ENCODE peak calls at places on chromosomes 12 and 14, in ten cellular contexts. O is testis; P is neural progenitor cell; G is GM06990; X is CD4-positive, CD25-positive, alpha-beta regulatory T cell; R is fibroblast of lung; K is left ventricle myocardium inferior; U is MM.1S; M is effector memory CD4-positive, alpha-beta T cell; Z is tibial artery. N is an unnamed sample.

GRCh38 chr14:54050759-54051158 is 94.1 kb upstream of the BMP4 start:
- DNase-seq in O (no peak), P (no peak), G (no peak), X (no peak), R (no peak), K (no peak), U (no peak), M (no peak), Z (no peak), N (no peak)

GRCh38 chr14:24952851-24953666 is 96.9 kb downstream of the STXBP6 start:
- DNase-seq in O (no peak), P (peak; percentile 54), G (no peak), X (no peak), R (no peak), K (no peak), U (no peak), M (no peak), Z (no peak), N (no peak)

GRCh38 chr12:114920828-114921579 is 237.0 kb upstream of the TBX3 start:
- DNase-seq in O (no peak), P (no peak), G (no peak), X (no peak), R (peak; percentile 77), K (no peak), U (no peak), M (no peak), Z (no peak), N (no peak)

GRCh38 chr12:62957233-62957953 is 22.4 kb upstream of the PPM1H start:
- DNase-seq in O (no peak), P (no peak), G (no peak), X (no peak), R (peak; percentile 37), K (no peak), U (peak; percentile 18), M (no peak), Z (no peak), N (no peak)

GRCh38 chr14:101367421-101368261 is 193.7 kb upstream of the DIO3 start:
- DNase-seq in O (no peak), P (no peak), G (no peak), X (no peak), R (no peak), K (no peak), U (no peak), M (no peak), Z (no peak), N (no peak)

GRCh38 chr12:48202766-48203165 is 326 bp downstream of the OR10AD1 start:
- DNase-seq in O (no peak), P (no peak), G (no peak), X (no peak), R (no peak), K (no peak), U (no peak), M (no peak), Z (no peak), N (no peak)

GRCh38 chr12:67415473-67415872 is 146.3 kb downstream of the CAND1 start:
- DNase-seq in O (peak; percentile 55), P (peak; percentile 65), G (no peak), X (no peak), R (peak; percentile 55), K (no peak), U (no peak), M (no peak), Z (no peak), N (no peak)

GRCh38 chr12:94714378-94714777 is 64.0 kb upstream of the TMCC3 start:
- DNase-seq in O (no peak), P (no peak), G (no peak), X (no peak), R (peak; percentile 58), K (no peak), U (peak; percentile 47), M (no peak), Z (no peak), N (peak; percentile 87)

GRCh38 chr12:109948382-109948781 is 47.8 kb downstream of the GIT2 start:
- DNase-seq in O (no peak), P (no peak), G (no peak), X (no peak), R (no peak), K (no peak), U (no peak), M (no peak), Z (no peak), N (no peak)

GRCh38 chr12:109946913-109947312 is 46.8 kb downstream of the TCHP start:
- DNase-seq in O (no peak), P (no peak), G (no peak), X (no peak), R (no peak), K (no peak), U (no peak), M (no peak), Z (no peak), N (no peak)

GRCh38 chr12:109949089-109949488 is 47.1 kb downstream of the GIT2 start:
- DNase-seq in O (peak; percentile 26), P (no peak), G (no peak), X (no peak), R (peak; percentile 75), K (no peak), U (no peak), M (no peak), Z (no peak), N (no peak)

GRCh38 chr12:109946505-109946904 is 46.4 kb downstream of the TCHP start:
- DNase-seq in O (peak; percentile 47), P (peak; percentile 69), G (no peak), X (no peak), R (no peak), K (no peak), U (no peak), M (no peak), Z (no peak), N (no peak)

GRCh38 chr12:109947511-109947910 is 47.4 kb downstream of the TCHP start:
- DNase-seq in O (no peak), P (no peak), G (no peak), X (no peak), R (peak; percentile 54), K (no peak), U (no peak), M (no peak), Z (no peak), N (no peak)
- H3K36me3 ChIP-seq in O (no peaks in the 10 kb centered on the region), P (no peaks in the 10 kb centered on the region), G (peaks cover 26% of the 10 kb centered on the region), X (peaks cover 83% of the 10 kb centered on the region), R (peaks cover 12% of the 10 kb centered on the region), K (peaks cover 40% of the 10 kb centered on the region), U (no peaks in the 10 kb centered on the region), M (peaks cover 39% of the 10 kb centered on the region), Z (peaks cover 48% of the 10 kb centered on the region), N (peaks cover 25% of the 10 kb centered on the region)

DNA sequence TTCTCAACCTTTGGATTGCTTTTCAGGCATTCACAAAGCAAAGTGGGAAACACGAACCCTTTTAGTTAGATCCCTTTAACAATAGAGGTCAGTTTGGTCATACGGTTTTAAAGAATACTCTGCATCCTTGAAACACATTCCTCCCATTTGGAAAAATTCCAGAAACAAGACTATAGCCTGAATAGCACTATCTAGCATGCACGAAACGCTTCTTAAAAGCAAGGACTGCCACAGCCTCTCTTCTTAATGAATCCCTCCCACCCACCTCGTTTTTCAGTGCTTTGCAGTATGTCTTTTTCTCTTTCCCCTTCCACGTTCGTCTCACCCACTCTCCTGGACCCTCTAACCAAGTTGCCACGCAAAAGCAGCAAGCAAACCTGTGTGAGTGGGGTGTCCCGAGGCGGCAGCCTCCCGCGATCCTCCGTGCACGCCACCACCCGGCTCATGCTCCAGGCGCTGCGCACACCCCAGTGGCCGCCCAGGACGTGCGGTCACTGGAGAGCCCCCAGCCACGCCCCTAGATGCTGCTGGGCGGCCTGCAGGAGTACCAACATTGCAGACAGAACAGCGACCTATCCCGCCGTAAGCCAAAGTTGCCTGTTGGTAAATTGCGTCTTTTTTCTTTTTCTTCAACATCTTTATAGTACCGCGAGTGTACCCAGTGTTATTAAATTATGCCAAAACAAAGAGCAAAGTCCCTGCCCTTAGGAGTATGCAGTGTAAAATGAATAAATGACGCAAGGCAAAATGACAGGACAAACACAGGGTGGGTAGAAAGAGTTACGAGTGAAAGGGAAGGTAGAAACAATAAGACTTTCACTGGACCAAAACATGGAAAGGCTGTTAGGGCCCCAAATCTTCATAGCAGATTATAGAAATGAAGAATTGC is at the start of gene SLC38A4:
- DNase-seq in O (peak; percentile 34), P (peak; percentile 85), G (no peak), X (no peak), R (peak; percentile 39), K (peak; percentile 35), U (no peak), M (no peak), Z (no peak), N (peak; percentile 50)
- H3K27me3 ChIP-seq in O (no peaks in the 10 kb centered on the region), P (peaks cover 79% of the 10 kb centered on the region), G (no peaks in the 10 kb centered on the region), X (peaks cover 42% of the 10 kb centered on the region), R (peaks cover 5% of the 10 kb centered on the region), K (peaks cover 48% of the 10 kb centered on the region), U (no peaks in the 10 kb centered on the region), M (peaks cover 11% of the 10 kb centered on the region), Z (no peaks in the 10 kb centered on the region), N (no peaks in the 10 kb centered on the region)

GRCh38 chr14:34270361-34270760 is 191.7 kb downstream of the SPTSSA start:
- DNase-seq in O (no peak), P (no peak), G (no peak), X (no peak), R (no peak), K (no peak), U (no peak), M (no peak), Z (no peak), N (no peak)

GRCh38 chr14:34277191-34277590 is 184.8 kb downstream of the SPTSSA start:
- DNase-seq in O (no peak), P (no peak), G (no peak), X (no peak), R (no peak), K (no peak), U (no peak), M (no peak), Z (no peak), N (no peak)

DNA sequence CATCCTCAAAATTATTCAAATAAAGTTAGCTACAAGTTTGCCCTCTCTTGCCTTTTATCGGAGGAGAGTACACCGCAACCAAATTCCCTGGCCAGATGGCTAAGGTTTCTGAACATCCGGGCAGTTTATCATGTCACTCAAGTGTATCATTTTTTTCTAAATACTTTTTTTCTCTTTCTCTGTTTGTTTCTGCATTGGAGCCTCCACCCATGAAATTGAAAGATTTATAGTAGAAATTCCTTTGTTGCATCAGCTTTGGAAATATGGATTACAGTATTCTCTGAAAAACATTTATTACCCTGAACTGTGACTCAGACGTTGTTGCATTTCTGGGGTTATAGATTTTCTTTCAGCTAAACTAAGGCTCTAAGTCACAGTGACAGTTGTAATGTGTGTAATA is 187.0 kb downstream of the SPTSSA start:
- DNase-seq in O (no peak), P (no peak), G (no peak), X (no peak), R (peak; percentile 25), K (no peak), U (no peak), M (no peak), Z (no peak), N (no peak)
- H3K36me3 ChIP-seq in O (no peaks in the 10 kb centered on the region), P (no peaks in the 10 kb centered on the region), G (no peaks in the 10 kb centered on the region), X (no peaks in the 10 kb centered on the region), R (no peaks in the 10 kb centered on the region), K (no peaks in the 10 kb centered on the region), U (no peaks in the 10 kb centered on the region), M (no peaks in the 10 kb centered on the region), Z (no peaks in the 10 kb centered on the region), N (no peaks in the 10 kb centered on the region)

DNA sequence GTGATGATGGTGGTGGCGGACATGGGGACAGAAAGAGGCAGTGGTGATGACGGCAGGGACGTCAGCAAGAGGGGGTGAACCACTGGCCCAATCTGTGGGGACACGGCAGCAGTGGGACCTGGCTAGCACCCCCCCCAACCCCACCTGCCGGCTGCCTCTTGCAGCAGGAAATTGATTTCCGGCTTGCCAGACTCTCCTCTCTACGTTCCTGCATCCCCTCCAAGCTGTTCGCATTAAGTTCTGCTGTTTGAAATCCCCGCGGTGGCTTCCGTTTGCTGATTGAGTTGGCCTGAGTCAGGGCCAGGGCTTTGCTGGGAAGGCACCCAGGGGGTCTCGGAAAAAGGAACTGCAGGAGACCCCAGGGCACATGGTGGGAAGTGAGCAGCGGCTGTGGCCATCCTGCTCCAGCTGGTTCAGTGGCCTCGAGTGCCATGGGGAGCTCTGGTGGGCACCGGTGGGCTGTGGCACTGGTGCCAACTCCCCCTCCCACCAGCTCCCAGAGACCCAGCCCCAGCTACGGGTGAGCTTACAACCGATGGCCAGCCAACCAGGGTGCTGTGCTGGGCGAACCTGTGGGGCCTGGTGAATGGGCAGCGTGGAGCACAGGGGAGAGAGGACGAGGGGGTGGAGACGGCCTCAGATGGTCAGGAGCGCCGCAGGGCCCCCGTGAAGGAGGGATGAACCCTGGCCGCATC is 14.6 kb upstream of the NUDT14 start:
- DNase-seq in O (no peak), P (peak; percentile 56), G (no peak), X (no peak), R (no peak), K (no peak), U (no peak), M (no peak), Z (no peak), N (no peak)
- H3K27me3 ChIP-seq in O (no peaks in the 10 kb centered on the region), P (peaks cover 38% of the 10 kb centered on the region), G (no peaks in the 10 kb centered on the region), X (no peaks in the 10 kb centered on the region), R (peaks cover 14% of the 10 kb centered on the region), K (peaks cover 87% of the 10 kb centered on the region), U (peaks cover 56% of the 10 kb centered on the region), M (peaks cover 21% of the 10 kb centered on the region), Z (no peaks in the 10 kb centered on the region), N (peaks cover 32% of the 10 kb centered on the region)